ENCODE peak calls at places on chromosomes 13 and 19, in five cellular contexts. C, B, S, Q and P are unnamed samples.

GRCh38 chr13:43196750-43197149 is 173.4 kb downstream of the DNAJC15 start:
- DNase-seq in C (no peak), B (no peak), S (no peak), Q (no peak), P (no peak)

GRCh38 chr19:55206664-55207500 is 2.4 kb downstream of the PTPRH start:
- DNase-seq in C (peak; percentile 77), B (peak; percentile 56), S (peak; percentile 75), Q (peak; percentile 95), P (no peak)

GRCh38 chr13:40787062-40787461 is 2.3 kb upstream of the SLC25A15 start:
- DNase-seq in C (no peak), B (no peak), S (no peak), Q (no peak), P (no peak)

GRCh38 chr13:23796546-23796945 is 92.7 kb downstream of the MIPEP start:
- DNase-seq in C (no peak), B (no peak), S (no peak), Q (no peak), P (no peak)

GRCh38 chr19:39558623-39559117 is 18.7 kb upstream of the EID2 start:
- DNase-seq in C (no peak), B (peak; percentile 23), S (no peak), Q (no peak), P (no peak)

GRCh38 chr19:33441828-33442227 is 68.3 kb downstream of the CEBPG start:
- DNase-seq in C (no peak), B (no peak), S (no peak), Q (no peak), P (no peak)

GRCh38 chr13:39105110-39105509 is 66.9 kb downstream of the NHLRC3 start:
- DNase-seq in C (peak; percentile 41), B (no peak), S (no peak), Q (peak; percentile 33), P (no peak)

GRCh38 chr19:42450314-42450934 is 7.7 kb upstream of the CXCL17 start:
- DNase-seq in C (peak; percentile 95), B (peak; percentile 80), S (peak; percentile 83), Q (peak; percentile 92), P (peak; percentile 77)

GRCh38 chr19:29815231-29815630 is 3.4 kb downstream of the CCNE1 start:
- DNase-seq in C (no peak), B (no peak), S (no peak), Q (no peak), P (no peak)

GRCh38 chr19:51688665-51689571 is 4.2 kb upstream of the SPACA6 start:
- DNase-seq in C (peak; percentile 93), B (peak; percentile 52), S (no peak), Q (peak; percentile 99), P (no peak)

GRCh38 chr13:27524981-27525975 is 74.9 kb upstream of the MTIF3 start:
- DNase-seq in C (no peak), B (no peak), S (no peak), Q (no peak), P (no peak)

GRCh38 chr13:68993154-68993553 is 1114.5 kb upstream of the ATXN8OS start:
- DNase-seq in C (no peak), B (no peak), S (no peak), Q (no peak), P (no peak)

GRCh38 chr13:40518481-40518882 is 148.0 kb downstream of the FOXO1 start:
- DNase-seq in C (peak; percentile 29), B (peak; percentile 57), S (no peak), Q (no peak), P (peak; percentile 13)

GRCh38 chr19:27776020-27776419 is 1436.9 kb downstream of the UQCRFS1 start:
- DNase-seq in C (no peak), B (no peak), S (no peak), Q (peak; percentile 69), P (no peak)

GRCh38 chr13:27952931-27953670 is 16.0 kb downstream of the CDX2 start:
- DNase-seq in C (no peak), B (no peak), S (no peak), Q (no peak), P (no peak)

GRCh38 chr13:114100446-114101320 is 31.7 kb downstream of the RASA3 start:
- DNase-seq in C (no peak), B (no peak), S (peak; percentile 77), Q (peak; percentile 38), P (no peak)

GRCh38 chr19:3860499-3860898 is 8.3 kb downstream of the ZFR2 start:
- DNase-seq in C (no peak), B (no peak), S (no peak), Q (no peak), P (no peak)

GRCh38 chr19:45474941-45475516 is 7.2 kb downstream of the FOSB start:
- DNase-seq in C (no peak), B (no peak), S (no peak), Q (peak; percentile 59), P (peak; percentile 71)